ENCODE peak calls at places on chromosomes 13 and 19, in ten cellular contexts. D is stomach; B is testis; Z is fibroblast of lung; G is CD8-positive, alpha-beta T cell; C is nephron progenitor cell; F is A549; S is foreskin fibroblast; K is Caco-2; N is mucosa of descending colon. Q is an unnamed sample.

GRCh38 chr13:75302031-75302430 is 179.9 kb downstream of the TBC1D4 start:
- DNase-seq in C (no peak), G (no peak), D (no peak), K (peak), S (no peak), B (no peak), Z (no peak), F (no peak), N (no peak), Q (no peak)

GRCh38 chr19:55086730-55087541 is 11.3 kb downstream of the EPS8L1 start:
- DNase-seq in N (peak), S (peak), C (peak), Z (peak), F (no peak), B (peak), D (peak), K (no peak), G (peak), Q (peak)

GRCh38 chr13:44306401-44307192 is 67.0 kb upstream of the SERP2 start:
- DNase-seq in K (no peak), Z (peak), B (no peak), C (peak), F (peak), D (peak), S (peak), G (no peak), N (peak), Q (peak)

GRCh38 chr19:5677156-5677555 is 3.2 kb downstream of the MICOS13 start:
- DNase-seq in Z (no peak), B (no peak), S (no peak), C (no peak), N (no peak), K (no peak), D (no peak), F (no peak), G (no peak), Q (no peak)

GRCh38 chr19:17947815-17948473 is 15.1 kb downstream of the CCDC124 start:
- DNase-seq in C (peak), G (peak), F (peak), N (peak), B (peak), S (peak), K (peak), Z (peak), D (peak), Q (peak)

GRCh38 chr19:926595-927043 is 784 bp downstream of the ARID3A start:
- DNase-seq in F (peak), N (peak), Z (no peak), B (no peak), S (peak), K (no peak), G (no peak), D (peak), C (peak), Q (no peak)

GRCh38 chr19:10615429-10616023 is 9.8 kb upstream of the SLC44A2 start:
- DNase-seq in K (no peak), Z (no peak), N (no peak), C (no peak), B (no peak), G (no peak), D (no peak), S (no peak), F (no peak), Q (no peak)

GRCh38 chr19:2233601-2234280 is 2.4 kb downstream of the PLEKHJ1 start:
- DNase-seq in K (no peak), C (no peak), Z (no peak), F (no peak), B (no peak), D (no peak), S (no peak), N (no peak), G (no peak), Q (no peak)

GRCh38 chr19:1590641-1591397 is 1.8 kb downstream of the MBD3 start:
- DNase-seq in K (peak), D (no peak), F (peak), S (peak), B (no peak), G (no peak), Z (no peak), C (no peak), N (no peak), Q (no peak)

GRCh38 chr13:95793018-95793555 is 116.1 kb downstream of the DNAJC3 start:
- DNase-seq in S (no peak), G (no peak), N (no peak), Z (peak), C (no peak), D (no peak), F (no peak), K (no peak), B (no peak), Q (no peak)

GRCh38 chr13:42600943-42601342 is 27.0 kb downstream of the TNFSF11 start:
- DNase-seq in C (no peak), G (no peak), K (no peak), Z (peak), N (no peak), S (peak), D (no peak), B (no peak), F (no peak), Q (no peak)

GRCh38 chr13:59450218-59450617 is 713.5 kb downstream of the DIAPH3 start:
- DNase-seq in G (no peak), Z (no peak), F (no peak), S (no peak), K (no peak), N (no peak), D (no peak), B (no peak), C (no peak), Q (no peak)

GRCh38 chr19:17332677-17333581 is 1.7 kb downstream of the ANO8 start:
- DNase-seq in Z (peak), G (no peak), B (peak), N (peak), C (peak), S (peak), D (no peak), F (peak), K (peak), Q (no peak)

GRCh38 chr19:10332158-10332964 is 968 bp downstream of the RAVER1 start:
- DNase-seq in B (no peak), N (peak), S (no peak), K (peak), C (no peak), G (no peak), Z (no peak), D (no peak), F (no peak), Q (no peak)

GRCh38 chr13:44313674-44314073 is 60.0 kb upstream of the SERP2 start:
- DNase-seq in G (no peak), N (no peak), C (no peak), F (peak), S (peak), B (no peak), Z (peak), D (no peak), K (no peak), Q (no peak)

GRCh38 chr13:100710176-100710575 is 35.6 kb upstream of the TMTC4 start:
- DNase-seq in N (no peak), G (no peak), B (no peak), D (no peak), Z (peak), K (no peak), C (no peak), F (no peak), S (no peak), Q (no peak)

GRCh38 chr19:18594096-18594823 is 5.7 kb downstream of the REX1BD start:
- DNase-seq in B (peak), Z (peak), F (peak), N (peak), S (peak), G (peak), K (peak), D (peak), C (peak), Q (peak)

GRCh38 chr13:113956571-113956970 is 17.3 kb downstream of the C13orf46 start:
- DNase-seq in C (no peak), N (peak), Z (no peak), S (no peak), F (no peak), K (no peak), G (no peak), D (no peak), B (no peak), Q (no peak)

GRCh38 chr19:4186087-4186993 is 3.9 kb downstream of the ANKRD24 start:
- DNase-seq in K (peak), F (peak), G (peak), B (peak), Z (peak), C (peak), N (peak), S (peak), D (peak), Q (peak)

GRCh38 chr19:3272532-3272931 is 48.1 kb downstream of the CELF5 start:
- DNase-seq in N (no peak), S (no peak), G (no peak), Z (no peak), C (no peak), K (no peak), F (no peak), D (no peak), B (no peak), Q (no peak)

GRCh38 chr13:85093808-85094207 is 705.4 kb downstream of the SLITRK6 start:
- DNase-seq in G (no peak), B (peak), N (no peak), D (no peak), K (no peak), S (peak), C (no peak), F (no peak), Z (peak), Q (no peak)

DNA sequence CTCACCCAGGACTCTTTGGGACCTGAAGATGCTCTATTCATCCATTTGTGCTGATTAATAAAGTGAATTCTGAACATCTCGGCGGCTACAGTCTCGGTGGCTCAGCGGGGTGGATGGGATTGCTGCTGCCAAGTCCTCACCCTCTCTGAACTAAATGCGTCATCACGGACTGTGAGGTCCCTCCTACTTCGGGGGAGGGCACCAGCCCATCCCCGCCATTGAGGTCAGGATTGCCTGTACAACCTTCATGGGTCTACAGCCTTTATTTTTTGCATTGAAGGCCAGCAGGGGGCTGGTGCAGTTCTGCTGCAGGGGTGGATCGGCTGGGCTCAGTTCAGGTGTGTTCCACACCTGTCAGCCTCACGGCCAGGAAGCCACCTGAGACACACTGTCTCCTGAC is 181.8 kb downstream of the COL4A1 start:
- DNase-seq in Z (peak), N (no peak), K (no peak), D (no peak), B (no peak), F (no peak), C (no peak), G (no peak), S (no peak), Q (no peak)
- TF ChIP-seq CTCF in Z (no peak), N (no peak), K (no peak), D (no peak), B (no peak), F (no peak), C (no peak), G (no peak), S (no peak), Q (no peak)

DNA sequence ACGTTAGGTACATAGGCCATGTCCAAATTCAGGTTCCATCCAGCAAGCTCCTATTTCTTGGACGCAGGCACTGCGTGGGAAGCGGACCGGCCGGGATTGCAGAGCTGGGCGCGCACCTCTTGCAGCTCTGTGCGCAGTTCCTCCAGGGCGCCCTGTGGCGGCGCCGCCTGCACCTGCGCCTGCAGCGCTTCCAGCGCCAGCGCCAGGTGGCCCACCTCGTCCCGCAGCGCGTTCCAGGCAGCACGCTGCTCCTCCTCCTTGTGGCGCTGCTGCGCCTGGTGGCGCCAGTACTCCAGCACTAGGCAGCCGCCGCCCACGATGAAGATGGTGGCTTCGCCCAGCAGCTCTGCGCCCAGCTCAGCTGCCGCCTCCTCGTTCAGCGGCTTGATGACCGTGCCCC is 31.1 kb downstream of the OPA3 start:
- DNase-seq in S (no peak), N (peak), D (peak), B (no peak), F (no peak), K (no peak), Z (no peak), C (peak), G (no peak), Q (no peak)
- TF ChIP-seq CTCF in S (no peak), N (peak), D (no peak), B (no peak), F (no peak), K (no peak), Z (no peak), C (peak), G (no peak), Q (no peak)

GRCh38 chr13:39406688-39407087 is 196.3 kb downstream of the LHFPL6 start:
- DNase-seq in C (no peak), N (no peak), D (no peak), G (no peak), S (no peak), B (no peak), Z (no peak), F (no peak), K (no peak), Q (no peak)
- TF ChIP-seq CTCF in C (no peak), N (no peak), D (no peak), G (no peak), S (no peak), B (no peak), Z (no peak), F (no peak), K (peak), Q (peak)

DNA sequence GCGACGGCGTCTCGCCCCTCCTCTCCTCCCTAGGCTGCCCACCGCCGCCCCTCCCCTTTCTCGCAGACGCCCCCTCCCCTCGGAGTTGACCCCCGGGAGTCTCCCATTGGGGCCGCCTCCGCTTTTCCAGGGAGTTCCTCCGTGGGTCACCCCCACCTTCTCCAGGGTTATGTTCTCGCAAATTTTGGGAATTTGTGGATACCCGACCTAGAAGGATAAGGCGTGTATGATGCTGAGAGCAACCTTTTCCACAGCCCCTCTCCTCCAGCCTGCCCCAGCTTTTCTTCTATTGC is 273 bp upstream of the RCBTB2 start:
- DNase-seq in B (no peak), G (no peak), C (no peak), Z (no peak), F (no peak), K (no peak), D (no peak), S (no peak), N (no peak), Q (no peak)
- TF ChIP-seq CTCF in B (no peak), G (no peak), C (no peak), Z (no peak), F (no peak), K (no peak), D (no peak), S (no peak), N (no peak), Q (no peak)

DNA sequence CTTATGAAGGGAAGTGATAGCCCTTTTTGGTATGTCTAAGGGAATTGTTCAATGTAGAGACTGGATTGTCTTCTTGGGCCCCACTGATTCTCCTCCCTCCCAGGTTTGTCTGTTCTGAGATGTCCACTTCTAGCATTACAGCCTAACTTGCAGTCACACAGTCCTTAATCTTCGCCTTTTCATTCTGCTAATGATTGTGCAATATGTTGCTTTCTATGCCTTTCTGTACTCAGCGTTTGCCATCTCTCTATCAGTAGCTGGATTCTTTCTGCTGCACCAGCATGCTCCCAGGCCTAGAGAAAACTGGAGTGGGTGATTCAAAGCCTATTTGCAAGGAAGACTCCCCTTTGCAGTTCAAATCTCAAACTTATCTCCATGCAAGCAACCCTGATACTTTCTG is 307.5 kb upstream of the DACH1 start:
- DNase-seq in N (no peak), K (no peak), C (no peak), D (no peak), Z (no peak), S (no peak), B (no peak), G (no peak), F (no peak), Q (no peak)
- TF ChIP-seq CTCF in N (no peak), K (no peak), C (no peak), D (no peak), Z (no peak), S (no peak), B (no peak), G (no peak), F (no peak), Q (no peak)

GRCh38 chr19:46022061-46022430 is 807 bp downstream of the PGLYRP1 start:
- DNase-seq in G (no peak), K (no peak), Z (no peak), S (peak), D (no peak), C (no peak), F (no peak), N (no peak), B (no peak), Q (no peak)

GRCh38 chr19:46022431-46023310 is at the start of gene PGLYRP1:
- DNase-seq in S (no peak), D (no peak), N (no peak), K (no peak), B (no peak), C (no peak), G (no peak), F (no peak), Z (no peak), Q (no peak)

GRCh38 chr19:46021531-46022041 is 1.3 kb downstream of the PGLYRP1 start:
- DNase-seq in B (no peak), D (peak), K (peak), N (peak), G (no peak), Z (no peak), S (no peak), F (peak), C (no peak), Q (no peak)

GRCh38 chr19:46023311-46023779 is 492 bp upstream of the PGLYRP1 start:
- DNase-seq in N (no peak), S (no peak), F (no peak), B (peak), G (no peak), C (no peak), D (no peak), Z (no peak), K (no peak), Q (no peak)

GRCh38 chr19:46025825-46026224 is 3.0 kb upstream of the PGLYRP1 start:
- DNase-seq in Z (no peak), C (no peak), G (no peak), K (no peak), D (no peak), B (no peak), F (no peak), S (no peak), N (no peak), Q (no peak)
- TF ChIP-seq CTCF in Z (no peak), C (no peak), G (no peak), K (no peak), D (no peak), B (no peak), F (no peak), S (no peak), N (no peak), Q (no peak)

Q was measured in neural crest cell.